ENCODE peak calls at places on chromosome 7, in five cellular contexts. P, D, F, I and J are unnamed samples.
A peak's percentile ranks its signal among the peaks of the same experiment; 100 is the strongest.

GRCh38 chr7:79734158-79734557 is 280.7 kb upstream of the MAGI2 start:
- DNase-seq in P (no peak), D (no peak), F (no peak), I (no peak), J (no peak)

GRCh38 chr7:4683043-4683883 is 1.2 kb downstream of the FOXK1 start:
- DNase-seq in P (no peak), D (no peak), F (no peak), I (no peak), J (no peak)

GRCh38 chr7:132443776-132444520 is 132.3 kb downstream of the PLXNA4 start:
- DNase-seq in P (no peak), D (no peak), F (no peak), I (no peak), J (no peak)

GRCh38 chr7:94396606-94397005 is 1.9 kb downstream of the COL1A2 start:
- DNase-seq in P (no peak), D (no peak), F (peak; percentile 51), I (no peak), J (no peak)

GRCh38 chr7:111045469-111045868 is 45.5 kb upstream of the LRRN3 start:
- DNase-seq in P (no peak), D (no peak), F (peak; percentile 15), I (no peak), J (no peak)

GRCh38 chr7:45087301-45088145 is 1.2 kb downstream of the NACAD start:
- DNase-seq in P (no peak), D (no peak), F (no peak), I (no peak), J (no peak)

GRCh38 chr7:25665903-25666670 is 437.8 kb upstream of the NPVF start:
- DNase-seq in P (no peak), D (no peak), F (no peak), I (no peak), J (no peak)

GRCh38 chr7:147008530-147008929 is 891.9 kb downstream of the CNTNAP2 start:
- DNase-seq in P (no peak), D (peak; percentile 40), F (no peak), I (no peak), J (no peak)

GRCh38 chr7:157032644-157033482 is 22.4 kb upstream of the MNX1 start:
- DNase-seq in P (no peak), D (no peak), F (no peak), I (no peak), J (no peak)

GRCh38 chr7:111390000-111390399 is 172.3 kb downstream of the IMMP2L start:
- DNase-seq in P (no peak), D (no peak), F (no peak), I (no peak), J (no peak)

GRCh38 chr7:37198906-37199485 is 249.7 kb downstream of the ELMO1 start:
- DNase-seq in P (peak; percentile 48), D (peak; percentile 85), F (peak; percentile 81), I (peak; percentile 38), J (peak; percentile 52)

GRCh38 chr7:69668339-69668738 is 70.1 kb downstream of the AUTS2 start:
- DNase-seq in P (no peak), D (no peak), F (no peak), I (no peak), J (no peak)

GRCh38 chr7:43888983-43889945 is 17.1 kb downstream of the URGCP start:
- DNase-seq in P (no peak), D (no peak), F (peak; percentile 37), I (no peak), J (no peak)

GRCh38 chr7:20745716-20746115 is 41.0 kb downstream of the SP8 start:
- DNase-seq in P (no peak), D (no peak), F (no peak), I (no peak), J (no peak)

GRCh38 chr7:141593134-141593533 is 41.9 kb downstream of the AGK start:
- DNase-seq in P (peak; percentile 2), D (no peak), F (peak; percentile 81), I (peak; percentile 77), J (no peak)

GRCh38 chr7:50164552-50165220 is 71.6 kb upstream of the ZPBP start:
- DNase-seq in P (no peak), D (no peak), F (no peak), I (no peak), J (peak; percentile 9)

GRCh38 chr7:101562531-101563197 is 66.4 kb downstream of the MYL10 start:
- DNase-seq in P (no peak), D (no peak), F (no peak), I (no peak), J (no peak)

GRCh38 chr7:148697256-148697841 is 1.4 kb upstream of the CUL1 start:
- DNase-seq in P (peak; percentile 29), D (no peak), F (peak; percentile 77), I (no peak), J (no peak)

GRCh38 chr7:42677751-42678231 is 234.1 kb downstream of the C7orf25 start:
- DNase-seq in P (no peak), D (no peak), F (peak; percentile 91), I (peak; percentile 94), J (no peak)

GRCh38 chr7:13021971-13022370 is 334.5 kb downstream of the ARL4A start:
- DNase-seq in P (no peak), D (no peak), F (no peak), I (no peak), J (no peak)

GRCh38 chr7:14936530-14936929 is 34.0 kb upstream of the DGKB start:
- DNase-seq in P (no peak), D (no peak), F (peak; percentile 69), I (peak; percentile 81), J (no peak)

GRCh38 chr7:28581351-28581750 is 169.0 kb downstream of the CREB5 start:
- DNase-seq in P (no peak), D (no peak), F (no peak), I (peak; percentile 77), J (no peak)

GRCh38 chr7:51140203-51140938 is 176.2 kb downstream of the COBL start:
- DNase-seq in P (no peak), D (no peak), F (no peak), I (no peak), J (no peak)

GRCh38 chr7:29337628-29338116 is 143.1 kb downstream of the CHN2 start:
- DNase-seq in P (no peak), D (no peak), F (peak; percentile 51), I (peak; percentile 77), J (no peak)

GRCh38 chr7:127317447-127317961 is 64.8 kb upstream of the GRM8 start:
- DNase-seq in P (no peak), D (no peak), F (peak; percentile 87), I (no peak), J (no peak)

GRCh38 chr7:43112941-43113621 is 634 bp downstream of the HECW1 start:
- DNase-seq in P (no peak), D (no peak), F (peak; percentile 60), I (peak; percentile 57), J (no peak)

GRCh38 chr7:112546723-112547513 is 66.1 kb downstream of the LSMEM1 start:
- DNase-seq in P (no peak), D (no peak), F (peak; percentile 10), I (no peak), J (no peak)

GRCh38 chr7:100888988-100889760 is at the start of gene UFSP1:
- DNase-seq in P (no peak), D (no peak), F (no peak), I (no peak), J (no peak)

GRCh38 chr7:81514546-81514945 is 255.3 kb downstream of the HGF start:
- DNase-seq in P (no peak), D (no peak), F (no peak), I (no peak), J (no peak)

GRCh38 chr7:19522486-19522885 is 186.4 kb downstream of the POLR1F start:
- DNase-seq in P (no peak), D (no peak), F (peak; percentile 53), I (peak; percentile 84), J (no peak)

GRCh38 chr7:130872756-130873448 is 138.9 kb upstream of the KLF14 start:
- DNase-seq in P (no peak), D (no peak), F (no peak), I (no peak), J (no peak)